ENCODE peak calls at places on chromosomes 4 and X, in six cellular contexts. C is CD4-positive, alpha-beta memory T cell; D is aorta; M is naive thymus-derived CD4-positive, alpha-beta T cell; I is ovary; E is HL-60. N is an unnamed sample.

GRCh38 chr4:1922826-1923225 is 51.6 kb downstream of the NSD2 start:
- DNase-seq in E (no peak), D (no peak), M (no peak), C (no peak), I (no peak), N (no peak)

GRCh38 chr4:185740471-185740873 is 71.5 kb downstream of the SORBS2 start:
- DNase-seq in E (no peak), M (no peak), C (no peak), D (no peak), I (no peak), N (no peak)

GRCh38 chr4:20383969-20384368 is 132.3 kb downstream of the SLIT2 start:
- DNase-seq in E (no peak), C (no peak), M (no peak), I (no peak), D (no peak), N (no peak)

GRCh38 chr4:112645541-112646329 is 8.8 kb downstream of the LARP7 start:
- DNase-seq in I (no peak), E (no peak), D (no peak), C (no peak), M (no peak), N (no peak)

GRCh38 chr4:185480016-185480732 is 8.6 kb upstream of the CCDC110 start:
- DNase-seq in E (no peak), M (no peak), C (no peak), D (no peak), I (no peak), N (no peak)

GRCh38 chrX:136163694-136164093 is 16.4 kb downstream of the FHL1 start:
- DNase-seq in D (no peak), M (no peak), I (no peak), C (no peak), E (no peak), N (no peak)

GRCh38 chrX:66030505-66031317 is 9.2 kb downstream of the VSIG4 start:
- DNase-seq in I (no peak), D (no peak), C (no peak), E (peak), M (no peak), N (no peak)

GRCh38 chr4:1863297-1864033 is 7.5 kb upstream of the LETM1 start:
- DNase-seq in D (no peak), M (no peak), E (no peak), C (no peak), I (no peak), N (no peak)

GRCh38 chrX:41137589-41137988 is 52.3 kb downstream of the USP9X start:
- DNase-seq in I (no peak), D (no peak), E (no peak), C (no peak), M (peak), N (peak)

GRCh38 chr4:129008096-129008495 is 85.2 kb downstream of the SCLT1 start:
- DNase-seq in C (no peak), I (no peak), D (no peak), M (no peak), E (no peak), N (no peak)

GRCh38 chr4:2788532-2789103 is 4.3 kb upstream of the SH3BP2 start:
- DNase-seq in I (peak), M (no peak), E (peak), D (peak), C (no peak), N (no peak)

GRCh38 chrX:68146054-68146453 is 287.2 kb downstream of the OPHN1 start:
- DNase-seq in D (no peak), E (peak), I (no peak), M (no peak), C (no peak), N (no peak)

GRCh38 chrX:24479924-24480722 is 15.0 kb downstream of the PDK3 start:
- DNase-seq in M (peak), C (peak), D (no peak), E (peak), I (no peak), N (peak)

DNA sequence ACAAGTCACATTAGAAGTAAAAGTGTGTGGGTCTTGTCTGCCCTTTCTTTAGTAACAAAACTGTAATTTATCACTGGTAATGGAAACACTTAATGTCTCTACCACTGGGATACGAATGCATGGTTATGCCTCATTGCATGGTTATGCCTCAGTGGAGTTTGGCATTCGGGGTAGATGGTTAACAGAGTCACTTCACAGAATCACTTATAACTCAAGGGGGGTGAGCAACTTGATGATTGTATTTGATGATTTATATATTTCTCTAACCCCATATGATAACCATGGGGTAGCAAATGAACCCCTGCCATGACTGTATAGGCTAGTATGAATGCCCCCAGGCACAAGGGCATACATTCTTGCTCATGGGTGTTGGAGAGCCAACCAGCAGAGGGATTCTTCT is 1.6 kb upstream of the ARHGAP6 start:
- DNase-seq in E (no peak), C (no peak), D (no peak), M (no peak), I (no peak), N (no peak)
- H3K4me3 ChIP-seq in E (no peak), C (no peak), D (no peak), M (no peak), I (no peak), N (no peak)

GRCh38 chr4:10107111-10108091 is 9.2 kb downstream of the WDR1 start:
- DNase-seq in M (no peak), D (no peak), E (no peak), C (no peak), I (no peak), N (no peak)
- H3K4me3 ChIP-seq in M (peak), D (no peak), E (no peak), C (no peak), I (peak), N (no peak)

DNA sequence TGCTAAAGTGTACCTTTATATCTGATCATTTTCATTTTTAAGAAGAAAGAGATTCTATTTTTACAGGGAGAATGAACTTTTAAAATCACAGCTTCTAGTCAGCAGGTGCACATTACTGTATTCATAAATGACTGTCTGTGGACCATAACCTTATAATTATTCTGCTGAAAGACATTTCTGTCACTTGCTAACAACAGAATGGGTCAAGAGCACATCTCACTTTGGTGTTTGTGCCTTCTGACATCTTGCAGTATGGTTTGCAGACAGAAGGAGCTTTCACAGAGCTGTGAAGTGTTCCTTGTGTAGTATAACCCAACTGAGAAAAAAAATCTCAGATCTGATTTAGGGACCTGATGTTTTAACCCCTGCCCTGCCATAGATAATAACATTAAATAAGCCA is 131.4 kb upstream of the CTSO start:
- DNase-seq in I (no peak), C (no peak), D (no peak), E (no peak), M (no peak), N (no peak)
- H3K4me3 ChIP-seq in I (no peak), C (no peak), D (no peak), E (no peak), M (no peak), N (no peak)

DNA sequence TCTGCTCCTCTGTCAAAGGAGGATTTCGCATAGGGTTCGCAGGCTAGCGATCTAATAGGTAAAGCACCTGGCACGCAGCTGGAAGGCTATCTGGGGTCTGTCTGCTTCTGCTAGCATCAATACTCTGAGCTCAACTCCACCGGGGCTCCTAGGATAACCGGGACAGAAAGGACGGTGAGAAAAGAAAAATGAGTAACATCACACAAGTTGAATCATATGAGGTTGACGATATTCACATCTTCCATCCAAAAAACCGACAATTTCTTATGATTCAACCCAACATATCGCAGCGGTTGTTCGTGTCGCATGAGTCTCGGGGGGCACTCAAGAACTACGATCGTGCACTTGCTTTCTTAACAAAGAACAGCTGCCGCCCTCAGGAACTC is 1.8 kb downstream of the PROM1 start:
- DNase-seq in I (no peak), E (no peak), D (no peak), M (no peak), C (no peak), N (no peak)
- H3K4me3 ChIP-seq in I (peak), E (no peak), D (peak), M (peak), C (no peak), N (no peak)

GRCh38 chr4:26864904-26865303 is 4.3 kb downstream of the STIM2 start:
- DNase-seq in M (no peak), D (no peak), I (no peak), C (no peak), E (no peak), N (no peak)
- H3K4me3 ChIP-seq in M (no peak), D (no peak), I (no peak), C (no peak), E (no peak), N (no peak)

GRCh38 chr4:145177906-145178538 is 2.4 kb downstream of the OTUD4 start:
- DNase-seq in M (no peak), E (peak), D (no peak), C (no peak), I (no peak), N (no peak)

GRCh38 chr4:145177511-145177905 is 2.9 kb downstream of the OTUD4 start:
- DNase-seq in M (no peak), C (no peak), I (peak), D (no peak), E (peak), N (no peak)

GRCh38 chr4:145179201-145179860 is 1.1 kb downstream of the OTUD4 start:
- DNase-seq in I (peak), M (peak), D (peak), C (peak), E (peak), N (peak)

GRCh38 chr4:145178740-145179139 is 1.6 kb downstream of the OTUD4 start:
- DNase-seq in D (no peak), M (no peak), I (no peak), C (no peak), E (peak), N (no peak)

GRCh38 chr4:145176641-145177432 is 3.6 kb downstream of the OTUD4 start:
- DNase-seq in D (no peak), I (no peak), C (no peak), E (no peak), M (no peak), N (peak)
- H3K4me3 ChIP-seq in D (no peak), I (no peak), C (no peak), E (peak), M (peak), N (peak)

N was measured in Jurkat, Clone E6-1.